ENCODE peak calls at places on chromosomes 13 and 19, in five cellular contexts. F is fibroblast of lung, G is H1, N is neural progenitor cell, W is PC-3. S is an unnamed sample.

GRCh38 chr13:74134226-74134776 is at the start of gene KLF12:
- DNase-seq in N (peak), W (peak), F (peak), G (peak), S (peak)

GRCh38 chr13:31053098-31053497 is 108.6 kb downstream of the HSPH1 start:
- DNase-seq in G (no peak), N (no peak), W (peak), F (peak), S (peak)

GRCh38 chr19:50311723-50312635 is 17.2 kb downstream of the KCNC3 start:
- DNase-seq in F (no peak), N (peak), W (peak), G (peak), S (no peak)

GRCh38 chr19:45767881-45768643 is 990 bp downstream of the SIX5 start:
- DNase-seq in F (peak), W (peak), N (peak), G (no peak), S (peak)

GRCh38 chr13:46949211-46949610 is 52.4 kb upstream of the HTR2A start:
- DNase-seq in N (no peak), W (peak), G (no peak), F (no peak), S (no peak)

GRCh38 chr13:46961719-46962118 is 64.9 kb upstream of the HTR2A start:
- DNase-seq in F (peak), W (peak), G (no peak), N (no peak), S (peak)

GRCh38 chr13:93767231-93767916 is 540.8 kb downstream of the GPC6 start:
- DNase-seq in G (no peak), N (no peak), W (no peak), F (no peak), S (no peak)

GRCh38 chr19:28351761-28352160 is 861.2 kb downstream of the UQCRFS1 start:
- DNase-seq in F (peak), W (no peak), G (no peak), N (no peak), S (no peak)

GRCh38 chr19:6272411-6272791 is 7.4 kb downstream of the MLLT1 start:
- DNase-seq in W (no peak), G (no peak), N (peak), F (no peak), S (no peak)

GRCh38 chr13:27425151-27425917 is 915 bp downstream of the GTF3A start:
- DNase-seq in N (no peak), G (no peak), F (peak), W (peak), S (peak)

GRCh38 chr13:73059460-73060250 is 850 bp downstream of the KLF5 start:
- DNase-seq in W (peak), N (peak), G (no peak), F (peak), S (peak)

GRCh38 chr13:52845334-52845761 is 3.1 kb downstream of the PCDH8 start:
- DNase-seq in F (no peak), N (peak), G (no peak), W (no peak), S (no peak)

GRCh38 chr19:54162241-54162805 is 2.8 kb upstream of the LENG1 start:
- DNase-seq in F (peak), W (peak), G (no peak), N (peak), S (peak)

GRCh38 chr19:35462476-35462953 is 14.5 kb downstream of the FFAR2 start:
- DNase-seq in W (no peak), F (no peak), G (no peak), N (no peak), S (no peak)

GRCh38 chr13:33322474-33322827 is 36.9 kb upstream of the STARD13 start:
- DNase-seq in W (no peak), G (no peak), F (peak), N (no peak), S (no peak)

GRCh38 chr13:44368599-44369368 is 4.8 kb upstream of the SERP2 start:
- DNase-seq in W (peak), N (no peak), F (no peak), G (no peak), S (no peak)

GRCh38 chr13:91894311-91894710 is 495.9 kb downstream of the GPC5 start:
- DNase-seq in W (no peak), F (peak), G (no peak), N (no peak), S (no peak)

GRCh38 chr13:87677334-87678234 is 6.4 kb downstream of the SLITRK5 start:
- DNase-seq in N (peak), W (peak), F (no peak), G (no peak), S (peak)
- TF ChIP-seq EZH2 in N (peak), W (no peak), F (no peak), G (peak), S (no peak)

DNA sequence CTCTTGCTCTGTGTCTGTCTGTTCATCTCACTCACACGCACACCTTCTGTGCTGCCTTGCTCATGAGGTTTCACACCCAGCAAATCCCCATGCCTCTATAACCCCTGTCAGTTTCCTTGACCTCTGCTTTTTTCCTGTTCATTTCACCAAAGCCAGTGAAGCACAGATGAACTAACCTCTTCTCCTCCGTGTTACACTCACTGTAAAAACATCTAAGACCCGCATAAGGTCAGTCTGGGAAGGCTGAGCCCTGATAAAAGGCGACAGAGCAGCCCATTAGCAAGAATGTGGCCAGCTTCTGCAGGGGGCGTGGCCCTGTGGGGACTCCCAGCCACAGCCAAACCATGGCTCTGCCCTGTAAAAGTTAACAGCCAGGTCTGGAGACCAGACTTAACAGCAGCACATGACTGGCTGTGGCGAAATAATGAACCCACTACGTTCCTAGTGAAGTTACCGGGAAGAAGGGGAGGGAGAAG is 42.8 kb upstream of the NPAS1 start:
- DNase-seq in W (no peak), F (peak), G (no peak), N (peak), S (no peak)
- H3K4me2 ChIP-seq in W (no peak), F (peak), G (peak), N (peak), S (no peak)

GRCh38 chr19:29843180-29844051 is 31.6 kb downstream of the CCNE1 start:
- DNase-seq in G (no peak), W (no peak), F (no peak), N (peak), S (peak)
- TF ChIP-seq EZH2 in G (no peak), W (no peak), F (peak), N (peak), S (no peak)

GRCh38 chr19:14772995-14773394 is 5.4 kb downstream of the ADGRE2 start:
- DNase-seq in F (no peak), G (no peak), N (no peak), W (no peak), S (no peak)
- H3K4me2 ChIP-seq in F (no peak), G (no peak), N (no peak), W (no peak), S (no peak)

S was measured in PC-9.